ENCODE peak calls at places on chromosomes 11 and 22, in five cellular contexts. One of them, this sample, is unnamed.

GRCh38 chr11:2267871-2268825 is 2.2 kb downstream of the ASCL2 start:
- DNase-seq in K562: no peak
- DNase-seq in hepatocyte: no peak
- DNase-seq in WERI-Rb-1: no peak
- DNase-seq in GM23338: peak
- DNase-seq in this sample: no peak

GRCh38 chr11:94183886-94184264 is 55.2 kb downstream of the PANX1 start:
- DNase-seq in K562: peak
- DNase-seq in hepatocyte: peak
- DNase-seq in WERI-Rb-1: peak
- DNase-seq in GM23338: peak
- DNase-seq in this sample: no peak

GRCh38 chr11:17013548-17014320 is 480 bp downstream of the PLEKHA7 start:
- DNase-seq in K562: no peak
- DNase-seq in hepatocyte: peak
- DNase-seq in WERI-Rb-1: peak
- DNase-seq in GM23338: peak
- DNase-seq in this sample: no peak

GRCh38 chr22:38941488-38941987 is 15.9 kb upstream of the APOBEC3A start:
- DNase-seq in K562: no peak
- DNase-seq in hepatocyte: no peak
- DNase-seq in WERI-Rb-1: no peak
- DNase-seq in GM23338: no peak
- DNase-seq in this sample: no peak

GRCh38 chr11:116835042-116835772 is 2.2 kb downstream of the APOA1 start:
- DNase-seq in K562: no peak
- DNase-seq in hepatocyte: no peak
- DNase-seq in WERI-Rb-1: no peak
- DNase-seq in GM23338: peak
- DNase-seq in this sample: no peak

GRCh38 chr11:62242021-62242420 is at the start of gene SCGB1D2:
- DNase-seq in K562: no peak
- DNase-seq in hepatocyte: no peak
- DNase-seq in WERI-Rb-1: no peak
- DNase-seq in GM23338: peak
- DNase-seq in this sample: no peak

GRCh38 chr11:12164061-12165014 is 53.9 kb downstream of the MICAL2 start:
- DNase-seq in K562: no peak
- DNase-seq in hepatocyte: peak
- DNase-seq in WERI-Rb-1: no peak
- DNase-seq in GM23338: peak
- DNase-seq in this sample: no peak

GRCh38 chr22:42673898-42674390 is 24.8 kb upstream of the CYB5R3 start:
- DNase-seq in K562: no peak
- DNase-seq in hepatocyte: no peak
- DNase-seq in WERI-Rb-1: no peak
- DNase-seq in GM23338: peak
- DNase-seq in this sample: no peak

GRCh38 chr22:50726643-50727340 is 11.2 kb upstream of the ACR start:
- DNase-seq in K562: peak
- DNase-seq in hepatocyte: no peak
- DNase-seq in WERI-Rb-1: no peak
- DNase-seq in GM23338: peak
- DNase-seq in this sample: no peak

GRCh38 chr22:46671824-46672432 is 51.7 kb downstream of the GRAMD4 start:
- DNase-seq in K562: no peak
- DNase-seq in hepatocyte: peak
- DNase-seq in WERI-Rb-1: no peak
- DNase-seq in GM23338: no peak
- DNase-seq in this sample: no peak

GRCh38 chr11:64599698-64600211 is 8.7 kb downstream of the SLC22A12 start:
- DNase-seq in K562: no peak
- DNase-seq in hepatocyte: no peak
- DNase-seq in WERI-Rb-1: no peak
- DNase-seq in GM23338: no peak
- DNase-seq in this sample: no peak

GRCh38 chr11:79100093-79100704 is 340.6 kb downstream of the TENM4 start:
- DNase-seq in K562: peak
- DNase-seq in hepatocyte: peak
- DNase-seq in WERI-Rb-1: peak
- DNase-seq in GM23338: peak
- DNase-seq in this sample: no peak

GRCh38 chr11:120306519-120307242 is 18.4 kb upstream of the TLCD5 start:
- DNase-seq in K562: peak
- DNase-seq in hepatocyte: peak
- DNase-seq in WERI-Rb-1: peak
- DNase-seq in GM23338: peak
- DNase-seq in this sample: peak

GRCh38 chr11:121961228-121961860 is 154.7 kb downstream of the BLID start:
- DNase-seq in K562: no peak
- DNase-seq in hepatocyte: no peak
- DNase-seq in WERI-Rb-1: no peak
- DNase-seq in GM23338: no peak
- DNase-seq in this sample: no peak

GRCh38 chr22:19046287-19046686 is 75.9 kb downstream of the DGCR2 start:
- DNase-seq in K562: no peak
- DNase-seq in hepatocyte: no peak
- DNase-seq in WERI-Rb-1: no peak
- DNase-seq in GM23338: no peak
- DNase-seq in this sample: no peak

GRCh38 chr11:98793276-98793675 is 227.5 kb upstream of the CNTN5 start:
- DNase-seq in K562: no peak
- DNase-seq in hepatocyte: no peak
- DNase-seq in WERI-Rb-1: no peak
- DNase-seq in GM23338: no peak
- DNase-seq in this sample: no peak

GRCh38 chr11:102560555-102561011 is 30.0 kb upstream of the MMP7 start:
- DNase-seq in K562: no peak
- DNase-seq in hepatocyte: no peak
- DNase-seq in WERI-Rb-1: no peak
- DNase-seq in GM23338: no peak
- DNase-seq in this sample: peak

GRCh38 chr11:20162824-20163777 is 2.8 kb upstream of the DBX1 start:
- DNase-seq in K562: no peak
- DNase-seq in hepatocyte: peak
- DNase-seq in WERI-Rb-1: peak
- DNase-seq in GM23338: peak
- DNase-seq in this sample: no peak

GRCh38 chr11:74147199-74147929 is 23.4 kb downstream of the C2CD3 start:
- DNase-seq in K562: no peak
- DNase-seq in hepatocyte: no peak
- DNase-seq in WERI-Rb-1: no peak
- DNase-seq in GM23338: no peak
- DNase-seq in this sample: no peak

GRCh38 chr11:33575311-33575710 is 125.3 kb downstream of the C11orf91 start:
- DNase-seq in K562: no peak
- DNase-seq in hepatocyte: no peak
- DNase-seq in WERI-Rb-1: no peak
- DNase-seq in GM23338: no peak
- DNase-seq in this sample: no peak

GRCh38 chr11:92259861-92260260 is 35.2 kb downstream of the FAT3 start:
- DNase-seq in K562: no peak
- DNase-seq in hepatocyte: no peak
- DNase-seq in WERI-Rb-1: peak
- DNase-seq in GM23338: no peak
- DNase-seq in this sample: no peak

GRCh38 chr22:46992121-46992731 is 229.8 kb downstream of the TBC1D22A start:
- DNase-seq in K562: no peak
- DNase-seq in hepatocyte: no peak
- DNase-seq in WERI-Rb-1: no peak
- DNase-seq in GM23338: peak
- DNase-seq in this sample: no peak

GRCh38 chr11:46330887-46331652 is 16.2 kb upstream of the DGKZ start:
- DNase-seq in K562: no peak
- DNase-seq in hepatocyte: no peak
- DNase-seq in WERI-Rb-1: no peak
- DNase-seq in GM23338: no peak
- DNase-seq in this sample: no peak

GRCh38 chr22:27986937-27987336 is 67.9 kb upstream of the PITPNB start:
- DNase-seq in K562: no peak
- DNase-seq in hepatocyte: no peak
- DNase-seq in WERI-Rb-1: no peak
- DNase-seq in GM23338: no peak
- DNase-seq in this sample: no peak

GRCh38 chr11:92225563-92226308 is 1.1 kb downstream of the FAT3 start:
- DNase-seq in K562: no peak
- DNase-seq in hepatocyte: peak
- DNase-seq in WERI-Rb-1: peak
- DNase-seq in GM23338: peak
- DNase-seq in this sample: no peak

GRCh38 chr11:19570889-19571288 is 141.7 kb upstream of the NAV2 start:
- DNase-seq in K562: no peak
- DNase-seq in hepatocyte: no peak
- DNase-seq in WERI-Rb-1: no peak
- DNase-seq in GM23338: no peak
- DNase-seq in this sample: no peak

GRCh38 chr11:3132831-3133455 is 32.2 kb downstream of the OSBPL5 start:
- DNase-seq in K562: no peak
- DNase-seq in hepatocyte: no peak
- DNase-seq in WERI-Rb-1: no peak
- DNase-seq in GM23338: no peak
- DNase-seq in this sample: no peak

GRCh38 chr11:36564376-36565032 is 3.3 kb upstream of the RAG1 start:
- DNase-seq in K562: peak
- DNase-seq in hepatocyte: peak
- DNase-seq in WERI-Rb-1: peak
- DNase-seq in GM23338: peak
- DNase-seq in this sample: peak
- H3K4me3 ChIP-seq in K562: no peak
- H3K4me3 ChIP-seq in hepatocyte: peak
- H3K4me3 ChIP-seq in WERI-Rb-1: peak
- H3K4me3 ChIP-seq in GM23338: peak
- H3K4me3 ChIP-seq in this sample: peak

GRCh38 chr11:81963018-81963417 is 770.6 kb downstream of the FAM181B start:
- DNase-seq in K562: peak
- DNase-seq in hepatocyte: no peak
- DNase-seq in WERI-Rb-1: no peak
- DNase-seq in GM23338: peak
- DNase-seq in this sample: no peak
- TF ChIP-seq CTCF in K562: no peak
- TF ChIP-seq CTCF in hepatocyte: peak
- TF ChIP-seq CTCF in WERI-Rb-1: no peak
- TF ChIP-seq CTCF in GM23338: peak
- TF ChIP-seq CTCF in this sample: no peak

GRCh38 chr11:35619030-35619753 is 932 bp downstream of the FJX1 start:
- DNase-seq in K562: peak
- DNase-seq in hepatocyte: peak
- DNase-seq in WERI-Rb-1: peak
- DNase-seq in GM23338: peak
- DNase-seq in this sample: no peak
- H3K27ac ChIP-seq in K562: no peak
- H3K27ac ChIP-seq in hepatocyte: peak
- H3K27ac ChIP-seq in WERI-Rb-1: no peak
- H3K27ac ChIP-seq in GM23338: no peak
- H3K27ac ChIP-seq in this sample: peak

GRCh38 chr22:41538583-41538982 is 5.7 kb downstream of the POLR3H start:
- DNase-seq in K562: no peak
- DNase-seq in hepatocyte: no peak
- DNase-seq in WERI-Rb-1: no peak
- DNase-seq in GM23338: no peak
- DNase-seq in this sample: no peak

GRCh38 chr22:41541484-41541883 is 2.8 kb downstream of the POLR3H start:
- DNase-seq in K562: no peak
- DNase-seq in hepatocyte: no peak
- DNase-seq in WERI-Rb-1: no peak
- DNase-seq in GM23338: no peak
- DNase-seq in this sample: no peak

GRCh38 chr22:41540006-41540315 is 4.3 kb downstream of the POLR3H start:
- DNase-seq in K562: no peak
- DNase-seq in hepatocyte: no peak
- DNase-seq in WERI-Rb-1: peak
- DNase-seq in GM23338: no peak
- DNase-seq in this sample: no peak

GRCh38 chr22:41540365-41540764 is 3.9 kb downstream of the POLR3H start:
- DNase-seq in K562: no peak
- DNase-seq in hepatocyte: no peak
- DNase-seq in WERI-Rb-1: no peak
- DNase-seq in GM23338: no peak
- DNase-seq in this sample: no peak

GRCh38 chr22:41539146-41540005 is 4.9 kb downstream of the POLR3H start:
- DNase-seq in K562: no peak
- DNase-seq in hepatocyte: no peak
- DNase-seq in WERI-Rb-1: no peak
- DNase-seq in GM23338: no peak
- DNase-seq in this sample: no peak
- H3K4me3 ChIP-seq in K562: no peak
- H3K4me3 ChIP-seq in hepatocyte: no peak
- H3K4me3 ChIP-seq in WERI-Rb-1: peak
- H3K4me3 ChIP-seq in GM23338: no peak
- H3K4me3 ChIP-seq in this sample: no peak

GRCh38 chr11:111976614-111977140 is 39.5 kb downstream of the DIXDC1 start:
- DNase-seq in K562: no peak
- DNase-seq in hepatocyte: no peak
- DNase-seq in WERI-Rb-1: no peak
- DNase-seq in GM23338: peak
- DNase-seq in this sample: no peak

GRCh38 chr11:111977141-111978027 is 40.2 kb downstream of the DIXDC1 start:
- DNase-seq in K562: no peak
- DNase-seq in hepatocyte: peak
- DNase-seq in WERI-Rb-1: no peak
- DNase-seq in GM23338: peak
- DNase-seq in this sample: no peak

GRCh38 chr11:111976119-111976518 is 39.0 kb downstream of the DIXDC1 start:
- DNase-seq in K562: no peak
- DNase-seq in hepatocyte: no peak
- DNase-seq in WERI-Rb-1: no peak
- DNase-seq in GM23338: peak
- DNase-seq in this sample: no peak

GRCh38 chr11:111980062-111980461 is 42.9 kb downstream of the DIXDC1 start:
- DNase-seq in K562: no peak
- DNase-seq in hepatocyte: no peak
- DNase-seq in WERI-Rb-1: no peak
- DNase-seq in GM23338: no peak
- DNase-seq in this sample: no peak

GRCh38 chr11:111978028-111978771 is 41.1 kb downstream of the DIXDC1 start:
- DNase-seq in K562: no peak
- DNase-seq in hepatocyte: peak
- DNase-seq in WERI-Rb-1: peak
- DNase-seq in GM23338: peak
- DNase-seq in this sample: peak
- TF ChIP-seq CTCF in K562: no peak
- TF ChIP-seq CTCF in hepatocyte: no peak
- TF ChIP-seq CTCF in WERI-Rb-1: no peak
- TF ChIP-seq CTCF in GM23338: no peak
- TF ChIP-seq CTCF in this sample: peak

GRCh38 chr11:110311783-110312578 is 15.6 kb upstream of the RDX start:
- DNase-seq in K562: no peak
- DNase-seq in hepatocyte: no peak
- DNase-seq in WERI-Rb-1: no peak
- DNase-seq in GM23338: no peak
- DNase-seq in this sample: no peak
- H3K27ac ChIP-seq in K562: no peak
- H3K27ac ChIP-seq in hepatocyte: peak
- H3K27ac ChIP-seq in WERI-Rb-1: no peak
- H3K27ac ChIP-seq in GM23338: no peak
- H3K27ac ChIP-seq in this sample: no peak

GRCh38 chr22:45549739-45550138 is 47.1 kb downstream of the FBLN1 start:
- DNase-seq in K562: no peak
- DNase-seq in hepatocyte: peak
- DNase-seq in WERI-Rb-1: no peak
- DNase-seq in GM23338: no peak
- DNase-seq in this sample: no peak
- H3K4me3 ChIP-seq in K562: no peak
- H3K4me3 ChIP-seq in hepatocyte: no peak
- H3K4me3 ChIP-seq in WERI-Rb-1: no peak
- H3K4me3 ChIP-seq in GM23338: no peak
- H3K4me3 ChIP-seq in this sample: no peak

GRCh38 chr11:10413268-10413667 is 41.8 kb upstream of the AMPD3 start:
- DNase-seq in K562: no peak
- DNase-seq in hepatocyte: no peak
- DNase-seq in WERI-Rb-1: peak
- DNase-seq in GM23338: no peak
- DNase-seq in this sample: no peak
- TF ChIP-seq CTCF in K562: peak
- TF ChIP-seq CTCF in hepatocyte: peak
- TF ChIP-seq CTCF in WERI-Rb-1: peak
- TF ChIP-seq CTCF in GM23338: peak
- TF ChIP-seq CTCF in this sample: no peak